ENCODE peak calls at places on chromosomes 7 and 10, in four cellular contexts. E is activated naive CD4-positive, alpha-beta T cell treated with anti-CD3 and anti-CD28 coated beads, Interleukin-2, amount 50 U/mL, for 72 hours; O is left cardiac atrium; M is left colon. B is an unnamed sample.
A peak's percentile ranks its signal among the peaks of the same experiment; 100 is the strongest.

GRCh38 chr7:68733219-68734143 is 864.8 kb upstream of the AUTS2 start:
- ATAC-seq in E (no peak), O (no peak), M (no peak), B (no peak)

GRCh38 chr7:151115121-151115835 is 29.0 kb downstream of the AGAP3 start:
- ATAC-seq in E (peak; percentile 54), O (peak; percentile 14), M (peak; percentile 46), B (no peak)

GRCh38 chr10:44960098-44960480 is 487 bp downstream of the RASSF4 start:
- ATAC-seq in E (no peak), O (no peak), M (peak; percentile 1), B (no peak)

GRCh38 chr10:129832582-129833249 is 131.4 kb downstream of the EBF3 start:
- ATAC-seq in E (no peak), O (no peak), M (no peak), B (no peak)

GRCh38 chr10:6045600-6046457 is 16.3 kb downstream of the IL2RA start:
- ATAC-seq in E (no peak), O (no peak), M (no peak), B (no peak)

GRCh38 chr10:79048639-79049550 is 19.9 kb upstream of the ZMIZ1 start:
- ATAC-seq in E (no peak), O (no peak), M (peak; percentile 11), B (no peak)

GRCh38 chr7:138396251-138397070 is 63.6 kb upstream of the TRIM24 start:
- ATAC-seq in E (no peak), O (no peak), M (peak; percentile 93), B (no peak)

GRCh38 chr7:36096460-36097095 is 56.5 kb upstream of the EEPD1 start:
- ATAC-seq in E (no peak), O (peak; percentile 66), M (no peak), B (no peak)

GRCh38 chr10:9198611-9199010 is 1144.1 kb downstream of the GATA3 start:
- ATAC-seq in E (no peak), O (no peak), M (no peak), B (no peak)

GRCh38 chr7:24936121-24936824 is 43.7 kb downstream of the OSBPL3 start:
- ATAC-seq in E (no peak), O (no peak), M (no peak), B (no peak)

GRCh38 chr7:65239707-65240352 is 133.8 kb upstream of the ZNF92 start:
- ATAC-seq in E (peak; percentile 33), O (peak; percentile 89), M (peak; percentile 57), B (peak; percentile 48)